ENCODE peak calls at places on chromosomes 16 and 17, in four cellular contexts. One of them, this sample, is unnamed.

GRCh38 chr16:76390476-76390875 is 113.3 kb downstream of the CNTNAP4 start:
- DNase-seq in A549: no peak
- DNase-seq in WTC11: no peak
- DNase-seq in K562: no peak
- DNase-seq in this sample: no peak

GRCh38 chr17:2986925-2987324 is 76.5 kb downstream of the OR1D5 start:
- DNase-seq in A549: no peak
- DNase-seq in WTC11: no peak
- DNase-seq in K562: no peak
- DNase-seq in this sample: no peak

GRCh38 chr16:30340621-30341020 is 14.5 kb downstream of the CD2BP2 start:
- DNase-seq in A549: no peak
- DNase-seq in WTC11: no peak
- DNase-seq in K562: no peak
- DNase-seq in this sample: no peak

GRCh38 chr17:17812211-17813054 is 24.4 kb downstream of the SREBF1 start:
- DNase-seq in A549: peak
- DNase-seq in WTC11: peak
- DNase-seq in K562: peak
- DNase-seq in this sample: peak

GRCh38 chr17:28381141-28381825 is 9.8 kb downstream of the SARM1 start:
- DNase-seq in A549: no peak
- DNase-seq in WTC11: peak
- DNase-seq in K562: no peak
- DNase-seq in this sample: no peak

GRCh38 chr16:89420204-89420603 is 70.2 kb downstream of the ANKRD11 start:
- DNase-seq in A549: no peak
- DNase-seq in WTC11: no peak
- DNase-seq in K562: no peak
- DNase-seq in this sample: no peak

GRCh38 chr16:66091462-66091861 is 275.0 kb upstream of the CDH5 start:
- DNase-seq in A549: no peak
- DNase-seq in WTC11: no peak
- DNase-seq in K562: no peak
- DNase-seq in this sample: no peak

GRCh38 chr16:88505405-88506082 is 52.5 kb downstream of the ZFPM1 start:
- DNase-seq in A549: peak
- DNase-seq in WTC11: peak
- DNase-seq in K562: no peak
- DNase-seq in this sample: peak

GRCh38 chr16:12145918-12146317 is 169.4 kb downstream of the SNX29 start:
- DNase-seq in A549: no peak
- DNase-seq in WTC11: no peak
- DNase-seq in K562: no peak
- DNase-seq in this sample: no peak

GRCh38 chr17:63975541-63976092 is 2.9 kb upstream of the SCN4A start:
- DNase-seq in A549: no peak
- DNase-seq in WTC11: no peak
- DNase-seq in K562: no peak
- DNase-seq in this sample: no peak

GRCh38 chr17:63972796-63973195 is at the start of gene SCN4A:
- DNase-seq in A549: no peak
- DNase-seq in WTC11: no peak
- DNase-seq in K562: no peak
- DNase-seq in this sample: no peak

GRCh38 chr17:63973247-63973646 is 529 bp upstream of the SCN4A start:
- DNase-seq in A549: no peak
- DNase-seq in WTC11: no peak
- DNase-seq in K562: no peak
- DNase-seq in this sample: no peak

GRCh38 chr17:63973930-63974593 is 1.3 kb upstream of the SCN4A start:
- DNase-seq in A549: peak
- DNase-seq in WTC11: no peak
- DNase-seq in K562: no peak
- DNase-seq in this sample: no peak

GRCh38 chr17:63974594-63975192 is 2.0 kb upstream of the SCN4A start:
- DNase-seq in A549: peak
- DNase-seq in WTC11: no peak
- DNase-seq in K562: no peak
- DNase-seq in this sample: no peak
- TF ChIP-seq HMGXB4 in A549: no peak
- TF ChIP-seq HMGXB4 in WTC11: no peak
- TF ChIP-seq HMGXB4 in K562: no peak
- TF ChIP-seq HMGXB4 in this sample: no peak

GRCh38 chr17:78391051-78391431 is 12.6 kb downstream of the PGS1 start:
- DNase-seq in A549: no peak
- DNase-seq in WTC11: no peak
- DNase-seq in K562: no peak
- DNase-seq in this sample: no peak

GRCh38 chr17:78394209-78394608 is 15.8 kb downstream of the PGS1 start:
- DNase-seq in A549: no peak
- DNase-seq in WTC11: no peak
- DNase-seq in K562: no peak
- DNase-seq in this sample: no peak

GRCh38 chr17:78390241-78391050 is 12.0 kb downstream of the PGS1 start:
- DNase-seq in A549: peak
- DNase-seq in WTC11: no peak
- DNase-seq in K562: no peak
- DNase-seq in this sample: no peak

GRCh38 chr17:78391843-78392242 is 13.4 kb downstream of the PGS1 start:
- DNase-seq in A549: no peak
- DNase-seq in WTC11: no peak
- DNase-seq in K562: no peak
- DNase-seq in this sample: no peak

DNA sequence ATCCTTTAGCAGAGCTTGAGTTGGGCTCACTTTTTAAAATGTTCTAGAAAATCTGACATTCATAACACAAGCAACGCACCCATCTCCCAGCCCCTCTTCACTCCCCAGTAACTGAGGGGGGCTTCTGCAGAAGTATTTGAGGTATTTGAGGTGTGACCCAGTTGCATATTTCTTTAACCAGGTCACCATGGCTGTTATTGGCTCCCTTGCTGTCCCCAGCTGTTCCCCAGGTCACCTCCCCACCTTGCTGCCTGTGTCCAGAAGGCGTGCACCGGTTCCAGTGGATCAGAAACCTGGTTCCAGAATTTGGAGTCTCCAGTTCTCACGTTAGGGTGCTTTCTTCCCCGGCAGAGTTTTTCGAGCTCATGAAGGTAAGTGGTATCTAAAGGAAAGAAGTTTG is 13.8 kb downstream of the PGS1 start:
- DNase-seq in A549: no peak
- DNase-seq in WTC11: no peak
- DNase-seq in K562: no peak
- DNase-seq in this sample: no peak
- TF ChIP-seq HMGXB4 in A549: no peak
- TF ChIP-seq HMGXB4 in WTC11: no peak
- TF ChIP-seq HMGXB4 in K562: no peak
- TF ChIP-seq HMGXB4 in this sample: no peak

GRCh38 chr16:87202346-87202745 is 114.8 kb downstream of the C16orf95 start:
- DNase-seq in A549: no peak
- DNase-seq in WTC11: no peak
- DNase-seq in K562: no peak
- DNase-seq in this sample: no peak

GRCh38 chr16:87201777-87202176 is 115.4 kb downstream of the C16orf95 start:
- DNase-seq in A549: no peak
- DNase-seq in WTC11: no peak
- DNase-seq in K562: peak
- DNase-seq in this sample: no peak

GRCh38 chr16:87201052-87201451 is 116.1 kb downstream of the C16orf95 start:
- DNase-seq in A549: no peak
- DNase-seq in WTC11: no peak
- DNase-seq in K562: no peak
- DNase-seq in this sample: no peak

GRCh38 chr16:87200637-87201036 is 116.6 kb downstream of the C16orf95 start:
- DNase-seq in A549: no peak
- DNase-seq in WTC11: no peak
- DNase-seq in K562: no peak
- DNase-seq in this sample: no peak

DNA sequence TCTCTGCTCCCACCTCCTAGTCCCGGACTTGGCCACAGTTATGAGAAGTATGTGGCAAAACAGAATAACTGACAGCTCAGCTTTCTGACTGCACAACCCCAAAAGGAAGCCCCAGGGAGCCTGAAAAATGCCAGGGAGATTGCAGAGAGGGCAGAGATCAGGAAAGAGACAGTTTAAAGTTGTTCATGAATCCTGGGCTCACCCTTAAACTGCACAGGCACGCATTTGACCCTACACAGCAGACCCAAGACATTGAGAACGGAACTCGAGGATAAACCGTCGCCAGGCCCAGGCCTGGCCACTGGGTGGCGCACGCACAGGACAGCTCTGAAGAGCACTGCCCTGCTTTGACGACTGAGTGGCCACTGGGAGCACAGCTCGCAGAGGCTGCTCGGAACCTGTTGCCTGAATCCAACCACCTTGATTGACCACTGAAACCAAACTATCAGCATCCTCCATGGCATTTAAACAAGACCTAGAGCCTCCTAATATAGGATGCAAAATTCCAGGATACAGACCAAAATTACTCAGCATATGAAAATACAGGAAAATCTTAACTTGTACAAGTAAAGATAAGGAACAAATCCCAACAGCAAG is 114.0 kb downstream of the C16orf95 start:
- DNase-seq in A549: peak
- DNase-seq in WTC11: peak
- DNase-seq in K562: peak
- DNase-seq in this sample: peak
- TF ChIP-seq HMGXB4 in A549: no peak
- TF ChIP-seq HMGXB4 in WTC11: no peak
- TF ChIP-seq HMGXB4 in K562: no peak
- TF ChIP-seq HMGXB4 in this sample: peak

DNA sequence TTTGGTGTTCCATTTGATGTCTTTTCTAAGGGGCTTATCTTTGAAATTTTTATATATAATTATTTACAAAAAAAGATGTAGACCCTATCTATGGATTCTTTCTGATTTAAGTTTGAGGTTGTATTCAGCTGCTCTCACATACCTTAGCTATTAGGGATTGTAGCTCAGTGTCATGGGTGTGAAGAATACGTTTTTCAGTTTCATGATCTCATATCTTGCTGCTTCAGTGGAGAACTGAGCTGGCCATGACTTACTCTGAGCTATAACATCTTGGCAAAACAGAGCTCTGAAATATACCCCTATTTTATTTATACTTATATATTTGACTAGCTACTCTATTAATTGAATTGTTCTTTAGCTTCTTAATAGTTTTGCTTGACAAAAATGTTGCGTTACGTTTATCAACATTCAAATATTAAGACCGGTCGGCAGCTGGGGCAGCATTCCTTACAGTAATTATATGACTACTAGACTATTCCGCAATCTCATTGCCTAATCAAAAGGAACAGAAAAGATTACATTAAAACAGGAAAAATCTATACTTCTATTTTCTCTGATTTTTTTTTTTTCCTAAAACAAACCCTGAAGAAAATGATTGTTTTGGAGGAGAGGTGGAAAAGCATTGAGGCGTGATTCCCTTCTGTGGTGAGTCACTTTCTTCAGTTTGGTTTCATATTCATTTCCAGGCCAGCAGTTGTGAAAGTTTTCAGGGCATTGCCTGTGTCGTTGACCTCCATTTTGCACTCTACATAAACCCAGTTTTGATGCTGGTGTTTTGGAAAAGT is 24.1 kb upstream of the KRT24 start:
- DNase-seq in A549: no peak
- DNase-seq in WTC11: no peak
- DNase-seq in K562: no peak
- DNase-seq in this sample: no peak
- TF ChIP-seq HMGXB4 in A549: no peak
- TF ChIP-seq HMGXB4 in WTC11: no peak
- TF ChIP-seq HMGXB4 in K562: no peak
- TF ChIP-seq HMGXB4 in this sample: no peak

This sample was measured in HepG2.